ENCODE peak calls at places on chromosomes 3 and 15, in ten cellular contexts. Q is glutamatergic neuron, L is MM.1S, A is WTC11, N is fibroblast of mammary gland, C is omental fat pad, Y is HFFc6, E is natural killer cell, V is AG04449, X is IMR-90. D is an unnamed sample.

GRCh38 chr15:25693321-25694237 is 169.5 kb downstream of the ATP10A start:
- DNase-seq in Q (peak), L (no peak), A (peak), N (peak), C (no peak), Y (peak), E (no peak), V (no peak), X (peak), D (no peak)

GRCh38 chr3:129001101-129001816 is at the start of gene EFCC1:
- DNase-seq in Q (peak), L (no peak), A (peak), N (no peak), C (no peak), Y (no peak), E (no peak), V (no peak), X (no peak), D (no peak)

GRCh38 chr15:40118473-40118872 is 9.8 kb upstream of the BMF start:
- DNase-seq in Q (no peak), L (no peak), A (no peak), N (no peak), C (no peak), Y (no peak), E (no peak), V (no peak), X (no peak), D (no peak)

GRCh38 chr15:69414702-69415161 is 583 bp downstream of the KIF23 start:
- DNase-seq in Q (peak), L (peak), A (peak), N (peak), C (no peak), Y (peak), E (no peak), V (peak), X (peak), D (peak)

GRCh38 chr3:177300039-177300833 is 103.0 kb upstream of the TBL1XR1 start:
- DNase-seq in Q (no peak), L (no peak), A (no peak), N (peak), C (no peak), Y (peak), E (no peak), V (no peak), X (peak), D (no peak)

GRCh38 chr3:36815375-36815774 is 51.0 kb upstream of the DCLK3 start:
- DNase-seq in Q (no peak), L (no peak), A (no peak), N (no peak), C (no peak), Y (no peak), E (no peak), V (no peak), X (no peak), D (no peak)

GRCh38 chr3:65018801-65019200 is 331.0 kb upstream of the ADAMTS9 start:
- DNase-seq in Q (no peak), L (no peak), A (no peak), N (no peak), C (no peak), Y (no peak), E (no peak), V (no peak), X (no peak), D (no peak)

GRCh38 chr15:66287461-66288055 is 5.8 kb upstream of the DIS3L start:
- DNase-seq in Q (no peak), L (peak), A (no peak), N (peak), C (no peak), Y (no peak), E (no peak), V (no peak), X (peak), D (no peak)

GRCh38 chr3:17995769-17996168 is 253.3 kb upstream of the TBC1D5 start:
- DNase-seq in Q (no peak), L (no peak), A (no peak), N (no peak), C (no peak), Y (no peak), E (no peak), V (no peak), X (no peak), D (no peak)
- TF ChIP-seq CTCF in Q (no peak), L (no peak), A (no peak), N (no peak), C (no peak), Y (no peak), E (no peak), V (no peak), X (no peak), D (no peak)

GRCh38 chr3:181567446-181568075 is 144.2 kb upstream of the SOX2 start:
- DNase-seq in Q (no peak), L (no peak), A (no peak), N (peak), C (no peak), Y (no peak), E (no peak), V (no peak), X (no peak), D (no peak)

GRCh38 chr3:181561130-181561529 is 150.6 kb upstream of the SOX2 start:
- DNase-seq in Q (no peak), L (no peak), A (no peak), N (no peak), C (no peak), Y (no peak), E (no peak), V (no peak), X (no peak), D (no peak)

GRCh38 chr3:181565416-181565815 is 146.3 kb upstream of the SOX2 start:
- DNase-seq in Q (no peak), L (no peak), A (no peak), N (no peak), C (no peak), Y (no peak), E (no peak), V (no peak), X (no peak), D (no peak)

GRCh38 chr3:181561605-181562031 is 150.1 kb upstream of the SOX2 start:
- DNase-seq in Q (no peak), L (no peak), A (no peak), N (no peak), C (no peak), Y (no peak), E (no peak), V (no peak), X (no peak), D (no peak)

GRCh38 chr3:181564222-181564621 is 147.5 kb upstream of the SOX2 start:
- DNase-seq in Q (no peak), L (no peak), A (no peak), N (peak), C (no peak), Y (no peak), E (no peak), V (no peak), X (no peak), D (no peak)
- TF ChIP-seq CTCF in Q (no peak), L (no peak), A (no peak), N (no peak), C (no peak), Y (no peak), E (no peak), V (no peak), X (no peak), D (no peak)

GRCh38 chr3:49454457-49454856 is 15.6 kb upstream of the DAG1 start:
- DNase-seq in Q (no peak), L (no peak), A (peak), N (no peak), C (no peak), Y (no peak), E (no peak), V (no peak), X (no peak), D (no peak)
- TF ChIP-seq CTCF in Q (no peak), L (peak), A (no peak), N (no peak), C (no peak), Y (peak), E (no peak), V (no peak), X (no peak), D (peak)

GRCh38 chr3:79264892-79265291 is 502.9 kb downstream of the ROBO1 start:
- DNase-seq in Q (no peak), L (no peak), A (no peak), N (no peak), C (no peak), Y (no peak), E (no peak), V (no peak), X (no peak), D (no peak)
- TF ChIP-seq CTCF in Q (peak), L (no peak), A (no peak), N (no peak), C (no peak), Y (no peak), E (no peak), V (no peak), X (no peak), D (no peak)

GRCh38 chr3:136070334-136070733 is 104.8 kb downstream of the PPP2R3A start:
- DNase-seq in Q (no peak), L (no peak), A (no peak), N (peak), C (no peak), Y (peak), E (no peak), V (peak), X (peak), D (peak)

GRCh38 chr3:136068708-136069107 is 103.2 kb downstream of the PPP2R3A start:
- DNase-seq in Q (no peak), L (no peak), A (no peak), N (peak), C (no peak), Y (peak), E (no peak), V (peak), X (peak), D (no peak)

GRCh38 chr3:136069933-136070332 is 104.4 kb downstream of the PPP2R3A start:
- DNase-seq in Q (no peak), L (no peak), A (no peak), N (peak), C (no peak), Y (peak), E (no peak), V (no peak), X (peak), D (no peak)

GRCh38 chr3:136074546-136074945 is 109.0 kb downstream of the PPP2R3A start:
- DNase-seq in Q (no peak), L (no peak), A (no peak), N (peak), C (no peak), Y (peak), E (no peak), V (no peak), X (peak), D (no peak)

GRCh38 chr3:136070953-136071949 is 105.7 kb downstream of the PPP2R3A start:
- DNase-seq in Q (no peak), L (peak), A (no peak), N (peak), C (no peak), Y (peak), E (no peak), V (no peak), X (peak), D (no peak)
- TF ChIP-seq CTCF in Q (no peak), L (peak), A (no peak), N (no peak), C (no peak), Y (peak), E (no peak), V (no peak), X (no peak), D (no peak)

DNA sequence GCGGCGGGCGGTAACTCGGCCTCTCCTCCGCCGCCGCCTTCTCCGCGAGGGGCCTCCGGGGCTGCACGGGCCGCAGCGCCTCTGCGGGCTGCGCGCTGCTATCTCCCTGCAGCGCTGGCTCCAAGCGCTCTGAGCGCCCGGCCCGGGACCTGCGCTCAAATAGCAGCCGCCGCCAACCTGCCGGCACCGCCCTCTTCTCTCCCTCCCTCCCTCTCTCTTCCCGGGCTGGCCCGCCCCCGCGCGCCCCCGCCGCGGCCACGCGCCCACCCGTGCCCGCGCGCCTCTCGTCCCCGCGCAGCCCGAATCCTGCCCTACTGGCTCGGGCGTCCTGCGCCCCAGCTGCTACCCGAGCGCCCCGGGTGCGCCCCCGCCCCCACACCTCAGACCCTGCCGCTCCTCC is at the start of gene CACNA2D2:
- DNase-seq in Q (peak), L (peak), A (peak), N (no peak), C (no peak), Y (no peak), E (peak), V (no peak), X (no peak), D (no peak)
- TF ChIP-seq CTCF in Q (no peak), L (no peak), A (no peak), N (no peak), C (no peak), Y (no peak), E (no peak), V (no peak), X (no peak), D (no peak)

DNA sequence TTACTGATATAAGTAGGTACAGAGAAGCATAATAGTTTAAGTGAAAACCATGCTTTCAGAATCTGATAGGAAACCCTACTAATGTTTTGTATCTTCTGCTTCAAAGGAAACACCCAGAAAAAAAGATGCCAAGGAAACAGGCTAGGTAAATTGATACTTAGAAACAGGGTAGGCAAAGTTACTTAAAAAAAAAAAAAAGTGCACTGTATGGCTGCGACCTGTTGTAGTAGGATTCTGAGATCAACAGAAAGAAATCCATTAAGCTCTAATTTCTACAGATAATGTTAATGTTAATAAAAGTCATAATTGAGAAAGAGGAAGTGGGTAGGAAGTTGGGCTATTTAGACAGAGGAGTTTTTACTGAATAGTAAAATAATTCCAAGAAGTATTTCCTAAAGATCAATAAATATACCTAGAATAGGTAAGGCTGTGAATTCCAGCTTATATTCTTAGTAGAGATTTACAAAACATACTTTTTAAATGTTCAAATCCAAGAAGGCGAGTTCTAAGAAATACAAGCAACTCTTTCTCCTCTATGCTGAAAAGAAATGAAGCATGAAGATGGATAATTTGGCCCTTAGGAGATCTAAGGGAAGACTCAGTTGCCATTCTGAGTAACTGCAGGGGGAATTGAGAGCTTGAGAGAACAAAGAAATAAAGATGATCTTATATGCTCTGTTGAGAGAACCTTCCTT is 24.1 kb upstream of the STT3B start:
- DNase-seq in Q (no peak), L (no peak), A (no peak), N (no peak), C (no peak), Y (no peak), E (no peak), V (no peak), X (no peak), D (no peak)
- TF ChIP-seq CTCF in Q (no peak), L (no peak), A (no peak), N (no peak), C (no peak), Y (no peak), E (no peak), V (no peak), X (no peak), D (no peak)